ENCODE peak calls at places on chromosome 9, in four cellular contexts. One of them, this sample, is unnamed.

GRCh38 chr9:124769451-124770358 is 1.4 kb downstream of the NR6A1 start:
- DNase-seq in tibial nerve: no peak
- DNase-seq in mammary epithelial cell: peak
- DNase-seq in astrocyte: no peak
- DNase-seq in this sample: no peak

GRCh38 chr9:125743687-125744428 is 3.3 kb upstream of the PBX3 start:
- DNase-seq in tibial nerve: no peak
- DNase-seq in mammary epithelial cell: no peak
- DNase-seq in astrocyte: no peak
- DNase-seq in this sample: no peak

GRCh38 chr9:99906403-99907207 is at the start of gene STX17:
- DNase-seq in tibial nerve: peak
- DNase-seq in mammary epithelial cell: peak
- DNase-seq in astrocyte: peak
- DNase-seq in this sample: peak

GRCh38 chr9:123408313-123409266 is 52.6 kb downstream of the CRB2 start:
- DNase-seq in tibial nerve: no peak
- DNase-seq in mammary epithelial cell: no peak
- DNase-seq in astrocyte: no peak
- DNase-seq in this sample: no peak

GRCh38 chr9:16282216-16282615 is 588.3 kb downstream of the BNC2 start:
- DNase-seq in tibial nerve: no peak
- DNase-seq in mammary epithelial cell: no peak
- DNase-seq in astrocyte: peak
- DNase-seq in this sample: no peak

GRCh38 chr9:128185979-128186965 is 5.1 kb downstream of the CIZ1 start:
- DNase-seq in tibial nerve: no peak
- DNase-seq in mammary epithelial cell: no peak
- DNase-seq in astrocyte: no peak
- DNase-seq in this sample: no peak

GRCh38 chr9:76987594-76988200 is 31.8 kb upstream of the FOXB2 start:
- DNase-seq in tibial nerve: no peak
- DNase-seq in mammary epithelial cell: peak
- DNase-seq in astrocyte: peak
- DNase-seq in this sample: peak

GRCh38 chr9:83383034-83383433 is 155.2 kb downstream of the FRMD3 start:
- DNase-seq in tibial nerve: no peak
- DNase-seq in mammary epithelial cell: no peak
- DNase-seq in astrocyte: no peak
- DNase-seq in this sample: no peak

GRCh38 chr9:23769307-23769935 is 56.6 kb downstream of the ELAVL2 start:
- DNase-seq in tibial nerve: no peak
- DNase-seq in mammary epithelial cell: peak
- DNase-seq in astrocyte: peak
- DNase-seq in this sample: no peak

GRCh38 chr9:37944671-37945481 is 40.9 kb upstream of the SLC25A51 start:
- DNase-seq in tibial nerve: no peak
- DNase-seq in mammary epithelial cell: no peak
- DNase-seq in astrocyte: peak
- DNase-seq in this sample: no peak

GRCh38 chr9:32454280-32454679 is 69.8 kb downstream of the ACO1 start:
- DNase-seq in tibial nerve: no peak
- DNase-seq in mammary epithelial cell: no peak
- DNase-seq in astrocyte: no peak
- DNase-seq in this sample: no peak

GRCh38 chr9:132242621-132243155 is 80.8 kb downstream of the NTNG2 start:
- DNase-seq in tibial nerve: no peak
- DNase-seq in mammary epithelial cell: no peak
- DNase-seq in astrocyte: no peak
- DNase-seq in this sample: no peak

GRCh38 chr9:127366594-127366993 is 30.4 kb upstream of the SLC2A8 start:
- DNase-seq in tibial nerve: no peak
- DNase-seq in mammary epithelial cell: no peak
- DNase-seq in astrocyte: no peak
- DNase-seq in this sample: no peak

GRCh38 chr9:12775373-12775962 is 648 bp downstream of the LURAP1L start:
- DNase-seq in tibial nerve: no peak
- DNase-seq in mammary epithelial cell: no peak
- DNase-seq in astrocyte: no peak
- DNase-seq in this sample: no peak

GRCh38 chr9:133542002-133542401 is 7.5 kb downstream of the ADAMTSL2 start:
- DNase-seq in tibial nerve: no peak
- DNase-seq in mammary epithelial cell: no peak
- DNase-seq in astrocyte: no peak
- DNase-seq in this sample: no peak

GRCh38 chr9:114446036-114446435 is 58.3 kb upstream of the AKNA start:
- DNase-seq in tibial nerve: no peak
- DNase-seq in mammary epithelial cell: no peak
- DNase-seq in astrocyte: peak
- DNase-seq in this sample: no peak

GRCh38 chr9:99678550-99678949 is 143.1 kb upstream of the NR4A3 start:
- DNase-seq in tibial nerve: no peak
- DNase-seq in mammary epithelial cell: no peak
- DNase-seq in astrocyte: no peak
- DNase-seq in this sample: no peak

GRCh38 chr9:127973169-127974001 is 7.4 kb downstream of the EEIG1 start:
- DNase-seq in tibial nerve: no peak
- DNase-seq in mammary epithelial cell: no peak
- DNase-seq in astrocyte: no peak
- DNase-seq in this sample: no peak

GRCh38 chr9:71806916-71807315 is 38.6 kb upstream of the CEMIP2 start:
- DNase-seq in tibial nerve: peak
- DNase-seq in mammary epithelial cell: peak
- DNase-seq in astrocyte: peak
- DNase-seq in this sample: peak

GRCh38 chr9:94952553-94953373 is 226.3 kb downstream of the AOPEP start:
- DNase-seq in tibial nerve: peak
- DNase-seq in mammary epithelial cell: peak
- DNase-seq in astrocyte: no peak
- DNase-seq in this sample: no peak

GRCh38 chr9:137975936-137976565 is 98.5 kb downstream of the CACNA1B start:
- DNase-seq in tibial nerve: no peak
- DNase-seq in mammary epithelial cell: no peak
- DNase-seq in astrocyte: no peak
- DNase-seq in this sample: no peak

GRCh38 chr9:126703330-126704156 is 89.8 kb downstream of the LMX1B start:
- DNase-seq in tibial nerve: no peak
- DNase-seq in mammary epithelial cell: no peak
- DNase-seq in astrocyte: no peak
- DNase-seq in this sample: no peak

GRCh38 chr9:121744687-121745395 is 93.4 kb downstream of the DAB2IP start:
- DNase-seq in tibial nerve: no peak
- DNase-seq in mammary epithelial cell: peak
- DNase-seq in astrocyte: peak
- DNase-seq in this sample: no peak

GRCh38 chr9:98159301-98159700 is 33.1 kb downstream of the CORO2A start:
- DNase-seq in tibial nerve: no peak
- DNase-seq in mammary epithelial cell: no peak
- DNase-seq in astrocyte: no peak
- DNase-seq in this sample: no peak

GRCh38 chr9:108691614-108692013 is 164.2 kb downstream of the ACTL7B start:
- DNase-seq in tibial nerve: no peak
- DNase-seq in mammary epithelial cell: peak
- DNase-seq in astrocyte: no peak
- DNase-seq in this sample: no peak

GRCh38 chr9:106930477-106930876 is 67.5 kb downstream of the ZNF462 start:
- DNase-seq in tibial nerve: no peak
- DNase-seq in mammary epithelial cell: no peak
- DNase-seq in astrocyte: no peak
- DNase-seq in this sample: no peak

GRCh38 chr9:26747611-26748010 is 145.0 kb downstream of the CAAP1 start:
- DNase-seq in tibial nerve: no peak
- DNase-seq in mammary epithelial cell: no peak
- DNase-seq in astrocyte: no peak
- DNase-seq in this sample: no peak

GRCh38 chr9:132074736-132075135 is 4.9 kb downstream of the MED27 start:
- DNase-seq in tibial nerve: no peak
- DNase-seq in mammary epithelial cell: peak
- DNase-seq in astrocyte: peak
- DNase-seq in this sample: no peak

GRCh38 chr9:20872340-20872977 is 159.0 kb downstream of the HACD4 start:
- DNase-seq in tibial nerve: no peak
- DNase-seq in mammary epithelial cell: peak
- DNase-seq in astrocyte: peak
- DNase-seq in this sample: peak

GRCh38 chr9:112338561-112338960 is 5.1 kb upstream of the PTBP3 start:
- DNase-seq in tibial nerve: no peak
- DNase-seq in mammary epithelial cell: peak
- DNase-seq in astrocyte: peak
- DNase-seq in this sample: no peak

GRCh38 chr9:131204285-131204684 is 72.0 kb downstream of the FAM78A start:
- DNase-seq in tibial nerve: no peak
- DNase-seq in mammary epithelial cell: no peak
- DNase-seq in astrocyte: no peak
- DNase-seq in this sample: no peak

GRCh38 chr9:26800322-26800721 is 92.3 kb downstream of the CAAP1 start:
- DNase-seq in tibial nerve: no peak
- DNase-seq in mammary epithelial cell: no peak
- DNase-seq in astrocyte: no peak
- DNase-seq in this sample: no peak

GRCh38 chr9:130320697-130321080 is 55.1 kb downstream of the HMCN2 start:
- DNase-seq in tibial nerve: no peak
- DNase-seq in mammary epithelial cell: no peak
- DNase-seq in astrocyte: no peak
- DNase-seq in this sample: no peak

GRCh38 chr9:4420351-4420750 is 69.9 kb upstream of the SLC1A1 start:
- DNase-seq in tibial nerve: no peak
- DNase-seq in mammary epithelial cell: peak
- DNase-seq in astrocyte: no peak
- DNase-seq in this sample: no peak